ENCODE peak calls at places on chromosomes 5 and 9, in five cellular contexts. P is mammary epithelial cell, D is GM23248, M is colonic mucosa, S is NT2/D1. H is an unnamed sample. For H3K4me1, the result is how much of the 10 kb centered on the place peaks cover.

GRCh38 chr9:121445986-121446385 is 53.7 kb downstream of the GGTA1 start:
- DNase-seq in P (no peak), D (no peak), M (no peak), S (no peak), H (no peak)

GRCh38 chr9:86735772-86736458 is 211.4 kb downstream of the GAS1 start:
- DNase-seq in P (no peak), D (peak), M (no peak), S (no peak), H (no peak)

GRCh38 chr9:97853056-97853843 is at the start of gene FOXE1:
- DNase-seq in P (peak), D (no peak), M (no peak), S (no peak), H (no peak)

GRCh38 chr5:164680216-164680615 is 1174.8 kb downstream of the MAT2B start:
- DNase-seq in P (no peak), D (no peak), M (no peak), S (peak), H (no peak)

GRCh38 chr5:169265888-169266287 is 35.1 kb downstream of the SLIT3 start:
- DNase-seq in P (peak), D (peak), M (no peak), S (no peak), H (no peak)

GRCh38 chr5:172550996-172551395 is 90.1 kb upstream of the NEURL1B start:
- DNase-seq in P (no peak), D (no peak), M (no peak), S (no peak), H (no peak)

GRCh38 chr9:4262735-4263141 is 37.1 kb downstream of the GLIS3 start:
- DNase-seq in P (peak), D (peak), M (no peak), S (peak), H (no peak)

GRCh38 chr5:1523793-1524480 is at the start of gene LPCAT1:
- DNase-seq in P (peak), D (peak), M (peak), S (peak), H (peak)

GRCh38 chr9:108443741-108444140 is 412.0 kb downstream of the ACTL7B start:
- DNase-seq in P (peak), D (peak), M (no peak), S (no peak), H (no peak)

GRCh38 chr9:79083621-79084020 is 488.1 kb upstream of the TLE4 start:
- DNase-seq in P (no peak), D (no peak), M (no peak), S (no peak), H (no peak)

GRCh38 chr5:74250304-74251102 is 390.0 kb downstream of the ENC1 start:
- DNase-seq in P (no peak), D (no peak), M (no peak), S (no peak), H (no peak)

GRCh38 chr5:39503148-39503547 is 78.4 kb upstream of the DAB2 start:
- DNase-seq in P (no peak), D (peak), M (peak), S (no peak), H (no peak)

GRCh38 chr5:68894673-68895072 is 199.1 kb upstream of the SLC30A5 start:
- DNase-seq in P (peak), D (no peak), M (no peak), S (no peak), H (no peak)

GRCh38 chr5:109649371-109649770 is 40.4 kb upstream of the MAN2A1 start:
- DNase-seq in P (no peak), D (no peak), M (no peak), S (no peak), H (no peak)

GRCh38 chr5:87627360-87627759 is 214.6 kb upstream of the CCNH start:
- DNase-seq in P (no peak), D (no peak), M (no peak), S (no peak), H (no peak)

GRCh38 chr5:16916262-16916878 is 19.7 kb downstream of the MYO10 start:
- DNase-seq in P (peak), D (peak), M (no peak), S (no peak), H (no peak)

GRCh38 chr5:32320144-32320543 is 7.4 kb upstream of the MTMR12 start:
- DNase-seq in P (no peak), D (no peak), M (no peak), S (no peak), H (no peak)

GRCh38 chr5:68932830-68933434 is 160.9 kb upstream of the SLC30A5 start:
- DNase-seq in P (no peak), D (no peak), M (no peak), S (no peak), H (no peak)

GRCh38 chr9:37667706-37668672 is 17.2 kb downstream of the FRMPD1 start:
- DNase-seq in P (no peak), D (no peak), M (no peak), S (peak), H (no peak)

GRCh38 chr9:27470291-27470805 is 53.7 kb upstream of the IFNK start:
- DNase-seq in P (no peak), D (no peak), M (no peak), S (no peak), H (no peak)

GRCh38 chr5:86411596-86411995 is 206.1 kb upstream of the COX7C start:
- DNase-seq in P (no peak), D (no peak), M (no peak), S (no peak), H (no peak)

GRCh38 chr5:141742866-141743651 is 61.0 kb upstream of the ARAP3 start:
- DNase-seq in P (peak), D (peak), M (peak), S (peak), H (no peak)

GRCh38 chr5:67244345-67244793 is 47.8 kb upstream of the CD180 start:
- DNase-seq in P (no peak), D (no peak), M (no peak), S (no peak), H (no peak)

GRCh38 chr5:134989291-134989830 is 21.7 kb downstream of the CATSPER3 start:
- DNase-seq in P (no peak), D (peak), M (no peak), S (no peak), H (no peak)

DNA sequence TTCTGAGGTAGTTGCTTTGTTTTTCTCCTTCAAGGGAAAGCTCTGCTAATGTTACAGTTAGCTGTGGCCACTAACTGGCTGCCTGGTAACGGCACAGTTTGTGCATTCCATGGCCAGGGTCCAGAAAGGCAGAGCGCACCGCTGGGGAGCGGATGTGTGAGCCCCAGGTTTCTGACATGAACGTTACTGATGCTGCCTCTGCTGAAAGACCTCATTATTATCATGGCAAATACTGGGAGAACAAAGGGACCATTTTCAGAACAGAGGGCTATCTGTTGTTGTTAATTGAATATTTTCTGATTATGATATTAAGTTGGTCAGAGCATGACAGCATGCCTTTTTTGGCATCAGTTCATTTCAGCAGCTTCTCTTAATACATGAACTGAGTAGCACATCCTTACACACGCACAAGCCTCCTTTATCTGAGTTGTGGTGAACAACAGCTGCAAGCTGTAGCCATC is 134.1 kb downstream of the NUDT12 start:
- DNase-seq in P (peak), D (peak), M (no peak), S (no peak), H (peak)
- H3K9ac ChIP-seq in P (no peak), D (no peak), M (no peak), S (no peak), H (no peak)

GRCh38 chr9:73437758-73438157 is 286.1 kb downstream of the ANXA1 start:
- DNase-seq in P (peak), D (peak), M (no peak), S (no peak), H (peak)
- H3K4me1 ChIP-seq in P (under half), D (under half), M (under half), S (under half), H (under half)

GRCh38 chr9:127767405-127767804 is 11.1 kb downstream of the SH2D3C start:
- DNase-seq in P (no peak), D (no peak), M (no peak), S (no peak), H (no peak)

GRCh38 chr9:127769101-127769500 is 9.4 kb downstream of the SH2D3C start:
- DNase-seq in P (no peak), D (no peak), M (no peak), S (no peak), H (no peak)

GRCh38 chr9:127767909-127768331 is 10.5 kb downstream of the SH2D3C start:
- DNase-seq in P (no peak), D (no peak), M (no peak), S (no peak), H (no peak)

GRCh38 chr9:127769985-127770904 is 8.2 kb downstream of the SH2D3C start:
- DNase-seq in P (no peak), D (no peak), M (no peak), S (no peak), H (no peak)

GRCh38 chr9:127768666-127769065 is 9.8 kb downstream of the SH2D3C start:
- DNase-seq in P (no peak), D (no peak), M (no peak), S (no peak), H (no peak)
- H3K9ac ChIP-seq in P (no peak), D (no peak), M (no peak), S (peak), H (no peak)

GRCh38 chr9:68711281-68711680 is 6.2 kb downstream of the PIP5K1B start:
- DNase-seq in P (no peak), D (no peak), M (no peak), S (no peak), H (no peak)

GRCh38 chr9:68708513-68708912 is 3.5 kb downstream of the PIP5K1B start:
- DNase-seq in P (no peak), D (no peak), M (no peak), S (no peak), H (no peak)

GRCh38 chr9:68708089-68708488 is 3.0 kb downstream of the PIP5K1B start:
- DNase-seq in P (no peak), D (no peak), M (no peak), S (no peak), H (no peak)

GRCh38 chr9:68710082-68710481 is 5.0 kb downstream of the PIP5K1B start:
- DNase-seq in P (no peak), D (no peak), M (no peak), S (no peak), H (no peak)

GRCh38 chr9:68709291-68709970 is 4.4 kb downstream of the PIP5K1B start:
- DNase-seq in P (no peak), D (no peak), M (no peak), S (no peak), H (no peak)
- H3K4me1 ChIP-seq in P (under half), D (under half), M (under half), S (under half), H (under half)

GRCh38 chr5:6450235-6450860 is 1.7 kb downstream of the UBE2QL1 start:
- DNase-seq in P (no peak), D (no peak), M (no peak), S (no peak), H (peak)

GRCh38 chr5:6449465-6450158 is 953 bp downstream of the UBE2QL1 start:
- DNase-seq in P (no peak), D (no peak), M (no peak), S (no peak), H (peak)

GRCh38 chr5:6448141-6448491 is 543 bp upstream of the UBE2QL1 start:
- DNase-seq in P (no peak), D (no peak), M (no peak), S (no peak), H (no peak)

GRCh38 chr5:6447384-6448140 is 1.1 kb upstream of the UBE2QL1 start:
- DNase-seq in P (no peak), D (no peak), M (no peak), S (no peak), H (no peak)

GRCh38 chr5:6448622-6449464 is at the start of gene UBE2QL1:
- DNase-seq in P (peak), D (peak), M (no peak), S (no peak), H (peak)
- H3K9ac ChIP-seq in P (no peak), D (no peak), M (peak), S (peak), H (peak)